ENCODE peak calls at places on chromosomes 4 and X, in nine cellular contexts. F is neural crest cell, N is gastrocnemius medialis, Y is omental fat pad, S is astrocyte of the cerebellum, D is uterus, P is GM10248, B is adrenal gland, R is osteocyte. E is an unnamed sample.

GRCh38 chrX:24117288-24117687 is 32.2 kb upstream of the ZFX start:
- DNase-seq in B (peak; percentile 39), Y (no peak), P (no peak), F (no peak), R (no peak), S (peak; percentile 44), N (no peak), D (peak; percentile 44), E (no peak)

GRCh38 chr4:174669278-174669677 is 147.0 kb upstream of the HPGD start:
- DNase-seq in B (no peak), F (no peak), D (no peak), R (no peak), S (peak; percentile 67), P (no peak), Y (no peak), N (no peak), E (no peak)

GRCh38 chrX:1425381-1425780 is 27.3 kb downstream of the ASMTL start:
- DNase-seq in P (no peak), F (no peak), S (no peak), B (no peak), R (no peak), Y (no peak), N (no peak), D (no peak), E (no peak)

GRCh38 chr4:149999485-150000074 is 78.7 kb upstream of the DCLK2 start:
- DNase-seq in F (peak; percentile 11), N (peak; percentile 7), D (peak; percentile 16), Y (no peak), B (no peak), R (no peak), S (peak; percentile 72), P (peak; percentile 9), E (no peak)

GRCh38 chr4:181245326-181245725 is 997.9 kb upstream of the TENM3 start:
- DNase-seq in S (no peak), Y (no peak), P (no peak), F (no peak), D (no peak), B (no peak), R (no peak), N (no peak), E (no peak)

GRCh38 chr4:47483722-47484121 is 1.4 kb upstream of the ATP10D start:
- DNase-seq in N (no peak), R (no peak), Y (no peak), B (no peak), F (no peak), P (no peak), D (no peak), S (no peak), E (no peak)

GRCh38 chr4:113472864-113473263 is 288.7 kb downstream of the CAMK2D start:
- DNase-seq in P (no peak), S (no peak), D (no peak), Y (no peak), B (no peak), N (no peak), F (no peak), R (no peak), E (no peak)

GRCh38 chr4:83267121-83267834 is 17.3 kb downstream of the COQ2 start:
- DNase-seq in N (no peak), Y (no peak), B (no peak), P (no peak), F (no peak), R (no peak), S (peak; percentile 66), D (no peak), E (no peak)

GRCh38 chr4:38639245-38639644 is 24.8 kb upstream of the KLF3 start:
- DNase-seq in R (no peak), D (no peak), P (no peak), B (no peak), S (no peak), F (no peak), N (no peak), Y (no peak), E (no peak)

GRCh38 chr4:42080284-42080683 is 72.2 kb downstream of the BEND4 start:
- DNase-seq in F (no peak), B (no peak), R (no peak), P (peak; percentile 25), S (no peak), D (no peak), Y (no peak), N (no peak), E (no peak)

GRCh38 chrX:80014141-80014940 is at the start of gene TBX22:
- DNase-seq in B (no peak), R (no peak), N (no peak), P (no peak), Y (no peak), F (no peak), S (no peak), D (no peak), E (no peak)

GRCh38 chr4:65007841-65008439 is 598.7 kb upstream of the TECRL start:
- DNase-seq in D (no peak), B (no peak), N (no peak), S (peak; percentile 66), Y (no peak), F (peak; percentile 15), P (no peak), R (no peak), E (no peak)

GRCh38 chr4:128061566-128062536 is 739 bp downstream of the LARP1B start:
- DNase-seq in R (peak; percentile 88), D (peak; percentile 47), F (peak; percentile 55), Y (peak; percentile 26), N (peak; percentile 46), S (no peak), P (peak; percentile 65), B (peak; percentile 67), E (peak; percentile 68)

GRCh38 chr4:97548186-97548585 is 595.1 kb downstream of the STPG2 start:
- DNase-seq in S (no peak), F (no peak), R (no peak), P (peak; percentile 5), Y (no peak), D (no peak), B (no peak), N (no peak), E (no peak)

GRCh38 chr4:151658959-151659593 is 101.7 kb downstream of the GATB start:
- DNase-seq in Y (no peak), B (no peak), P (no peak), F (no peak), D (no peak), S (no peak), R (no peak), N (no peak), E (no peak)

GRCh38 chrX:16212436-16212835 is 45.2 kb downstream of the MAGEB17 start:
- DNase-seq in B (no peak), D (no peak), P (peak; percentile 15), R (no peak), N (no peak), F (no peak), S (no peak), Y (no peak), E (no peak)

GRCh38 chrX:20140410-20140809 is 1.2 kb downstream of the EIF1AX start:
- DNase-seq in D (no peak), R (no peak), N (no peak), P (no peak), F (no peak), S (no peak), B (no peak), Y (no peak), E (no peak)

GRCh38 chr4:73984736-73985527 is 3.1 kb downstream of the PPBP start:
- DNase-seq in F (no peak), B (no peak), S (no peak), Y (no peak), R (no peak), N (no peak), P (no peak), D (no peak), E (no peak)

GRCh38 chr4:159594576-159594975 is 491.7 kb downstream of the RAPGEF2 start:
- DNase-seq in F (no peak), R (no peak), S (no peak), D (no peak), Y (no peak), N (no peak), B (no peak), P (no peak), E (no peak)

GRCh38 chrX:13092455-13092941 is 48.1 kb upstream of the FAM9C start:
- DNase-seq in F (no peak), Y (no peak), S (no peak), P (peak; percentile 33), D (no peak), N (no peak), R (no peak), B (no peak), E (no peak)
- TF ChIP-seq CTCF in F (no peak), Y (no peak), S (no peak), P (peak; percentile 22), D (no peak), N (no peak), R (no peak), B (no peak), E (no peak)

DNA sequence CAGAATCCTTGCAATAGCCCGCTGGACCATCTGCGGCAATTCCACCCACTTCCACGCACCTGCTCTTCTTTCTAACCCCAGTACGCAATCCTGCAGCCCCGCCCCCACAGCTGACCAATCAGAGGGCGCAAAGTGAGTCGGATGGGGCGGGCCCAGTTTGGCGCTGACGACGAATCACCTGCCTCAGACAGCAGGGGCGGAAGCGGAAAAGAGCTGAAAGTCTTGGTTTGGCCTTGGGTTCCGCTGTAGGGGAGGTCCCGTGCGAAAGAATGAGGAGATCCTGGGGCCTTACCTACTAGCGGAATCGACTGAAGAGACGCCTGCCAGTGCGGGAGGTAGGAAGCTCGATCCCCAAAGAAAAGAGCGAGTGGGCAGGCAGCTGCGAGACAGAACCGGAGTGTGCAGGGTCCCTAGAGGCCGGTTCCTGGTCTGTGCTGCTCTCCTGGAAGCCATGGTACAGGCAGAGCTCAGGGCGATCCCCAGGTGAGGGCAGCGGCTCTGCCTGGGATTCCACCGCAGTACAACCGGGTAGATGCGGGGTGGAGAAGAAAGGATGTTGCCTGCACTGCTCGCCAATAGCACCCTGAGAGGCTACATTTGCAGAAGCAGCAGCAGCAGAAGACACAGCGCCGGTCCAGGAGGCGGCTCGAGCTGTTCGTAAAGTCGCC is at the start of gene TMEM184C:
- DNase-seq in N (peak; percentile 96), S (peak; percentile 83), P (peak; percentile 93), B (peak; percentile 99), D (peak; percentile 97), F (peak; percentile 95), R (peak; percentile 98), Y (peak; percentile 100), E (peak; percentile 95)
- TF ChIP-seq CTCF in N (peak; percentile 43), S (peak; percentile 19), P (no peak), B (no peak), D (no peak), F (no peak), R (no peak), Y (no peak), E (no peak)

DNA sequence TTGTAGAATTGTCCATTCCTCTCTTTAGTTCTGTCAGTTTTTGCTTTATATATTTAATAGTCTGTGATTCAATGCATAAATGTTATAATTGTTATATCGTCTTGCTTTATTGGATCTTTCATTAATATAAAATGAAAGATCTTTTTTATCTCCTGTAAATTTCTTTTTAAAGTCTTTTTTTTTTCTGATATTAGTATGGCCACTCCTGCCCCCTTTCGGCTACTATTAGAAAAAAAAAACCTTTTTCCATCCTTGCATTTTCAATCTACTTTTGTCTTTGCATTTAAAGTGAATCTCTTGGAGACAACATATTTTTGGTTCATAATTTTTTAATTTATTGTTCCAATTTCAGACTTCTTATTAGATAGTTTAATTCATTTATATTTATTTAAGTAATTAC is 677.4 kb upstream of the NDST4 start:
- DNase-seq in Y (no peak), B (no peak), F (no peak), N (no peak), S (no peak), P (no peak), D (no peak), R (no peak), E (no peak)
- TF ChIP-seq CTCF in Y (no peak), B (no peak), F (peak; percentile 32), N (no peak), S (no peak), P (no peak), D (no peak), R (peak; percentile 27), E (peak; percentile 37)

GRCh38 chrX:78092296-78092695 is 11.8 kb upstream of the PGK1 start:
- DNase-seq in R (no peak), N (no peak), F (no peak), P (no peak), B (no peak), D (no peak), Y (no peak), S (peak; percentile 19), E (no peak)
- TF ChIP-seq CTCF in R (peak; percentile 54), N (peak; percentile 20), F (peak; percentile 41), P (peak; percentile 31), B (no peak), D (no peak), Y (no peak), S (peak; percentile 52), E (peak; percentile 20)